ENCODE peak calls at places on chromosomes 11 and 22, in nine cellular contexts. One of them, this sample, is unnamed.
A peak's percentile ranks its signal among the peaks of the same experiment; 100 is the strongest.

GRCh38 chr11:72113170-72113808 is 794 bp upstream of the ANAPC15 start:
- DNase-seq in cardiac muscle cell: no peak
- DNase-seq in Panc1: no peak
- DNase-seq in psoas muscle: no peak
- DNase-seq in lung: no peak
- DNase-seq in adrenal gland: no peak
- DNase-seq in HepG2: no peak
- DNase-seq in CD4-positive, CD25-positive, alpha-beta regulatory T cell: no peak
- DNase-seq in CD8-positive, alpha-beta memory T cell: no peak
- DNase-seq in this sample: no peak

GRCh38 chr11:83364500-83365059 is 78.4 kb upstream of the CCDC90B start:
- DNase-seq in cardiac muscle cell: no peak
- DNase-seq in Panc1: no peak
- DNase-seq in psoas muscle: no peak
- DNase-seq in lung: no peak
- DNase-seq in adrenal gland: no peak
- DNase-seq in HepG2: no peak
- DNase-seq in CD4-positive, CD25-positive, alpha-beta regulatory T cell: no peak
- DNase-seq in CD8-positive, alpha-beta memory T cell: no peak
- DNase-seq in this sample: no peak

GRCh38 chr11:75200531-75200930 is 40.0 kb upstream of the TPBGL start:
- DNase-seq in cardiac muscle cell: no peak
- DNase-seq in Panc1: no peak
- DNase-seq in psoas muscle: no peak
- DNase-seq in lung: no peak
- DNase-seq in adrenal gland: no peak
- DNase-seq in HepG2: no peak
- DNase-seq in CD4-positive, CD25-positive, alpha-beta regulatory T cell: no peak
- DNase-seq in CD8-positive, alpha-beta memory T cell: no peak
- DNase-seq in this sample: no peak

GRCh38 chr11:100576044-100577021 is 110.8 kb upstream of the ARHGAP42 start:
- DNase-seq in cardiac muscle cell: peak; percentile 76
- DNase-seq in Panc1: peak; percentile 20
- DNase-seq in psoas muscle: no peak
- DNase-seq in lung: no peak
- DNase-seq in adrenal gland: peak; percentile 20
- DNase-seq in HepG2: peak; percentile 41
- DNase-seq in CD4-positive, CD25-positive, alpha-beta regulatory T cell: no peak
- DNase-seq in CD8-positive, alpha-beta memory T cell: no peak
- DNase-seq in this sample: no peak

GRCh38 chr11:110174645-110175310 is 81.6 kb downstream of the ZC3H12C start:
- DNase-seq in cardiac muscle cell: peak; percentile 47
- DNase-seq in Panc1: no peak
- DNase-seq in psoas muscle: no peak
- DNase-seq in lung: no peak
- DNase-seq in adrenal gland: no peak
- DNase-seq in HepG2: no peak
- DNase-seq in CD4-positive, CD25-positive, alpha-beta regulatory T cell: no peak
- DNase-seq in CD8-positive, alpha-beta memory T cell: no peak
- DNase-seq in this sample: no peak

GRCh38 chr11:44634401-44635281 is 69.2 kb downstream of the CD82 start:
- DNase-seq in cardiac muscle cell: peak; percentile 84
- DNase-seq in Panc1: no peak
- DNase-seq in psoas muscle: peak; percentile 79
- DNase-seq in lung: peak; percentile 53
- DNase-seq in adrenal gland: peak; percentile 97
- DNase-seq in HepG2: no peak
- DNase-seq in CD4-positive, CD25-positive, alpha-beta regulatory T cell: no peak
- DNase-seq in CD8-positive, alpha-beta memory T cell: no peak
- DNase-seq in this sample: peak; percentile 57

GRCh38 chr11:61695917-61696316 is 15.7 kb downstream of the DAGLA start:
- DNase-seq in cardiac muscle cell: peak; percentile 69
- DNase-seq in Panc1: no peak
- DNase-seq in psoas muscle: peak; percentile 86
- DNase-seq in lung: peak; percentile 69
- DNase-seq in adrenal gland: peak; percentile 84
- DNase-seq in HepG2: no peak
- DNase-seq in CD4-positive, CD25-positive, alpha-beta regulatory T cell: peak; percentile 79
- DNase-seq in CD8-positive, alpha-beta memory T cell: peak; percentile 93
- DNase-seq in this sample: peak; percentile 85

GRCh38 chr22:39185601-39186012 is 33.1 kb upstream of the CBX7 start:
- DNase-seq in cardiac muscle cell: peak; percentile 86
- DNase-seq in Panc1: no peak
- DNase-seq in psoas muscle: peak; percentile 71
- DNase-seq in lung: peak; percentile 48
- DNase-seq in adrenal gland: peak; percentile 49
- DNase-seq in HepG2: peak; percentile 50
- DNase-seq in CD4-positive, CD25-positive, alpha-beta regulatory T cell: no peak
- DNase-seq in CD8-positive, alpha-beta memory T cell: no peak
- DNase-seq in this sample: peak; percentile 50

GRCh38 chr11:6658647-6659046 is 3.0 kb upstream of the DCHS1 start:
- DNase-seq in cardiac muscle cell: no peak
- DNase-seq in Panc1: no peak
- DNase-seq in psoas muscle: no peak
- DNase-seq in lung: no peak
- DNase-seq in adrenal gland: no peak
- DNase-seq in HepG2: no peak
- DNase-seq in CD4-positive, CD25-positive, alpha-beta regulatory T cell: no peak
- DNase-seq in CD8-positive, alpha-beta memory T cell: no peak
- DNase-seq in this sample: no peak

GRCh38 chr11:64869571-64870175 is 8.7 kb downstream of the EHD1 start:
- DNase-seq in cardiac muscle cell: no peak
- DNase-seq in Panc1: no peak
- DNase-seq in psoas muscle: no peak
- DNase-seq in lung: no peak
- DNase-seq in adrenal gland: no peak
- DNase-seq in HepG2: peak; percentile 42
- DNase-seq in CD4-positive, CD25-positive, alpha-beta regulatory T cell: no peak
- DNase-seq in CD8-positive, alpha-beta memory T cell: no peak
- DNase-seq in this sample: no peak

GRCh38 chr11:8831861-8832260 is 79.1 kb upstream of the AKIP1 start:
- DNase-seq in cardiac muscle cell: no peak
- DNase-seq in Panc1: no peak
- DNase-seq in psoas muscle: no peak
- DNase-seq in lung: no peak
- DNase-seq in adrenal gland: no peak
- DNase-seq in HepG2: no peak
- DNase-seq in CD4-positive, CD25-positive, alpha-beta regulatory T cell: no peak
- DNase-seq in CD8-positive, alpha-beta memory T cell: no peak
- DNase-seq in this sample: no peak

GRCh38 chr11:39374963-39375698 is 2084.3 kb downstream of the LRRC4C start:
- DNase-seq in cardiac muscle cell: peak; percentile 12
- DNase-seq in Panc1: peak; percentile 8
- DNase-seq in psoas muscle: no peak
- DNase-seq in lung: no peak
- DNase-seq in adrenal gland: no peak
- DNase-seq in HepG2: peak; percentile 1
- DNase-seq in CD4-positive, CD25-positive, alpha-beta regulatory T cell: no peak
- DNase-seq in CD8-positive, alpha-beta memory T cell: no peak
- DNase-seq in this sample: no peak

GRCh38 chr11:41786087-41786486 is 326.6 kb upstream of the LRRC4C start:
- DNase-seq in cardiac muscle cell: no peak
- DNase-seq in Panc1: no peak
- DNase-seq in psoas muscle: no peak
- DNase-seq in lung: no peak
- DNase-seq in adrenal gland: no peak
- DNase-seq in HepG2: no peak
- DNase-seq in CD4-positive, CD25-positive, alpha-beta regulatory T cell: no peak
- DNase-seq in CD8-positive, alpha-beta memory T cell: no peak
- DNase-seq in this sample: no peak

GRCh38 chr11:68025047-68025446 is 5.4 kb upstream of the NDUFS8 start:
- DNase-seq in cardiac muscle cell: no peak
- DNase-seq in Panc1: no peak
- DNase-seq in psoas muscle: no peak
- DNase-seq in lung: no peak
- DNase-seq in adrenal gland: no peak
- DNase-seq in HepG2: no peak
- DNase-seq in CD4-positive, CD25-positive, alpha-beta regulatory T cell: no peak
- DNase-seq in CD8-positive, alpha-beta memory T cell: no peak
- DNase-seq in this sample: no peak

GRCh38 chr11:131530411-131530810 is 160.0 kb downstream of the NTM start:
- DNase-seq in cardiac muscle cell: no peak
- DNase-seq in Panc1: no peak
- DNase-seq in psoas muscle: no peak
- DNase-seq in lung: no peak
- DNase-seq in adrenal gland: no peak
- DNase-seq in HepG2: no peak
- DNase-seq in CD4-positive, CD25-positive, alpha-beta regulatory T cell: no peak
- DNase-seq in CD8-positive, alpha-beta memory T cell: no peak
- DNase-seq in this sample: no peak

GRCh38 chr11:74462631-74463030 is 4.7 kb downstream of the KCNE3 start:
- DNase-seq in cardiac muscle cell: no peak
- DNase-seq in Panc1: no peak
- DNase-seq in psoas muscle: no peak
- DNase-seq in lung: no peak
- DNase-seq in adrenal gland: no peak
- DNase-seq in HepG2: no peak
- DNase-seq in CD4-positive, CD25-positive, alpha-beta regulatory T cell: no peak
- DNase-seq in CD8-positive, alpha-beta memory T cell: no peak
- DNase-seq in this sample: no peak

GRCh38 chr11:85827768-85828639 is 17.1 kb upstream of the SYTL2 start:
- DNase-seq in cardiac muscle cell: peak; percentile 69
- DNase-seq in Panc1: peak; percentile 88
- DNase-seq in psoas muscle: no peak
- DNase-seq in lung: no peak
- DNase-seq in adrenal gland: no peak
- DNase-seq in HepG2: no peak
- DNase-seq in CD4-positive, CD25-positive, alpha-beta regulatory T cell: peak; percentile 59
- DNase-seq in CD8-positive, alpha-beta memory T cell: peak; percentile 62
- DNase-seq in this sample: no peak

GRCh38 chr11:71283960-71284359 is 31.6 kb upstream of the SHANK2 start:
- DNase-seq in cardiac muscle cell: no peak
- DNase-seq in Panc1: no peak
- DNase-seq in psoas muscle: no peak
- DNase-seq in lung: peak; percentile 83
- DNase-seq in adrenal gland: no peak
- DNase-seq in HepG2: peak; percentile 62
- DNase-seq in CD4-positive, CD25-positive, alpha-beta regulatory T cell: no peak
- DNase-seq in CD8-positive, alpha-beta memory T cell: no peak
- DNase-seq in this sample: peak; percentile 87

GRCh38 chr11:8558436-8558835 is 35.6 kb downstream of the STK33 start:
- DNase-seq in cardiac muscle cell: no peak
- DNase-seq in Panc1: no peak
- DNase-seq in psoas muscle: no peak
- DNase-seq in lung: no peak
- DNase-seq in adrenal gland: no peak
- DNase-seq in HepG2: no peak
- DNase-seq in CD4-positive, CD25-positive, alpha-beta regulatory T cell: no peak
- DNase-seq in CD8-positive, alpha-beta memory T cell: no peak
- DNase-seq in this sample: no peak

GRCh38 chr11:29019960-29020683 is 911.9 kb downstream of the METTL15 start:
- DNase-seq in cardiac muscle cell: peak; percentile 66
- DNase-seq in Panc1: no peak
- DNase-seq in psoas muscle: no peak
- DNase-seq in lung: no peak
- DNase-seq in adrenal gland: no peak
- DNase-seq in HepG2: no peak
- DNase-seq in CD4-positive, CD25-positive, alpha-beta regulatory T cell: no peak
- DNase-seq in CD8-positive, alpha-beta memory T cell: no peak
- DNase-seq in this sample: no peak

GRCh38 chr11:78660451-78660850 is 85.8 kb upstream of the NARS2 start:
- DNase-seq in cardiac muscle cell: no peak
- DNase-seq in Panc1: no peak
- DNase-seq in psoas muscle: no peak
- DNase-seq in lung: no peak
- DNase-seq in adrenal gland: no peak
- DNase-seq in HepG2: no peak
- DNase-seq in CD4-positive, CD25-positive, alpha-beta regulatory T cell: no peak
- DNase-seq in CD8-positive, alpha-beta memory T cell: no peak
- DNase-seq in this sample: no peak

DNA sequence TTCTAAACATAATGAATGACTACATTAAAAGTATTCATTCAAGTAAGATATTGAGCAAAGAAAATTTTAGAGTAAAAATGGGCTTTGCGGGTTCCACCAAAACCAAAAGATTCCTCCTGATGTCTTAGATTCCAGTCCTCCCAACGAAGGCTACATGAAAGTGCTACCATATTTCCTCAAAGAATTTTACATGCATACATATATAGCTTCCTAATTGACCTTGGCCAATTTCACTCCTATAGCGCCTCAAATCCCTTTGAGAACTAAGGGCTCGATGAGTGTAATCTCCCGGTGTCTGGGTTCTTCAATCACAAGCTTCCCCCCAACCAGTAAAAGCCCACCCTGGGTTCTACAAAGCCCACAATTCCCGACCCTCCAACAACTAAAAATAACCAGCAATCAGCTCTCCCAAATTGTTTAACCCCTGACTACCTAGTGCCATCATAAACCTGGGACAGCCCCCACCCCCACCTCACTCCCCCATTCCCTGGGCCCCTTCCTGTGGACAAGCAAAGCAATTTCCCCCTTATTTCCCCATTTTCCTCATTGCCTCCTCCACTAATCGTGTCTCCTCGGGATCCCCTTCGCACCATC is 1.2 kb downstream of the SIK3 start:
- DNase-seq in cardiac muscle cell: no peak
- DNase-seq in Panc1: no peak
- DNase-seq in psoas muscle: no peak
- DNase-seq in lung: no peak
- DNase-seq in adrenal gland: no peak
- DNase-seq in HepG2: no peak
- DNase-seq in CD4-positive, CD25-positive, alpha-beta regulatory T cell: no peak
- DNase-seq in CD8-positive, alpha-beta memory T cell: no peak
- DNase-seq in this sample: no peak
- H3K4me1 ChIP-seq in cardiac muscle cell: peaks cover 27% of the 10 kb centered on the region
- H3K4me1 ChIP-seq in Panc1: peaks cover 33% of the 10 kb centered on the region
- H3K4me1 ChIP-seq in psoas muscle: peaks cover 57% of the 10 kb centered on the region
- H3K4me1 ChIP-seq in lung: peaks cover 31% of the 10 kb centered on the region
- H3K4me1 ChIP-seq in adrenal gland: peaks cover 22% of the 10 kb centered on the region
- H3K4me1 ChIP-seq in HepG2: peaks cover 67% of the 10 kb centered on the region
- H3K4me1 ChIP-seq in CD4-positive, CD25-positive, alpha-beta regulatory T cell: peaks cover 49% of the 10 kb centered on the region
- H3K4me1 ChIP-seq in CD8-positive, alpha-beta memory T cell: peaks cover 56% of the 10 kb centered on the region
- H3K4me1 ChIP-seq in this sample: peaks cover 41% of the 10 kb centered on the region

GRCh38 chr22:19879996-19880785 is 25.5 kb upstream of the GNB1L start:
- DNase-seq in cardiac muscle cell: no peak
- DNase-seq in Panc1: no peak
- DNase-seq in psoas muscle: peak; percentile 10
- DNase-seq in lung: no peak
- DNase-seq in adrenal gland: no peak
- DNase-seq in HepG2: peak; percentile 12
- DNase-seq in CD4-positive, CD25-positive, alpha-beta regulatory T cell: no peak
- DNase-seq in CD8-positive, alpha-beta memory T cell: no peak
- DNase-seq in this sample: no peak
- H3K4me3 ChIP-seq in cardiac muscle cell: no peak overlapping the region
- H3K4me3 ChIP-seq in Panc1: peak overlapping the region; percentile 26
- H3K4me3 ChIP-seq in psoas muscle: no peak overlapping the region
- H3K4me3 ChIP-seq in lung: no peak overlapping the region
- H3K4me3 ChIP-seq in adrenal gland: no peak overlapping the region
- H3K4me3 ChIP-seq in HepG2: no peak overlapping the region
- H3K4me3 ChIP-seq in CD4-positive, CD25-positive, alpha-beta regulatory T cell: no peak overlapping the region
- H3K4me3 ChIP-seq in CD8-positive, alpha-beta memory T cell: no peak overlapping the region
- H3K4me3 ChIP-seq in this sample: no peak overlapping the region

GRCh38 chr22:40928657-40929056 is 22.5 kb upstream of the RBX1 start:
- DNase-seq in cardiac muscle cell: peak; percentile 42
- DNase-seq in Panc1: no peak
- DNase-seq in psoas muscle: no peak
- DNase-seq in lung: no peak
- DNase-seq in adrenal gland: no peak
- DNase-seq in HepG2: no peak
- DNase-seq in CD4-positive, CD25-positive, alpha-beta regulatory T cell: no peak
- DNase-seq in CD8-positive, alpha-beta memory T cell: no peak
- DNase-seq in this sample: no peak
- H3K36me3 ChIP-seq in cardiac muscle cell: peaks cover 21% of the 10 kb centered on the region
- H3K36me3 ChIP-seq in Panc1: peaks cover 4% of the 10 kb centered on the region
- H3K36me3 ChIP-seq in psoas muscle: no peaks in the 10 kb centered on the region
- H3K36me3 ChIP-seq in lung: peaks cover 13% of the 10 kb centered on the region
- H3K36me3 ChIP-seq in adrenal gland: no peaks in the 10 kb centered on the region
- H3K36me3 ChIP-seq in HepG2: peaks cover 5% of the 10 kb centered on the region
- H3K36me3 ChIP-seq in CD4-positive, CD25-positive, alpha-beta regulatory T cell: peaks cover 24% of the 10 kb centered on the region
- H3K36me3 ChIP-seq in CD8-positive, alpha-beta memory T cell: peaks cover 12% of the 10 kb centered on the region
- H3K36me3 ChIP-seq in this sample: no peaks in the 10 kb centered on the region

GRCh38 chr22:50306753-50307749 is at the start of gene PLXNB2:
- DNase-seq in cardiac muscle cell: peak; percentile 91
- DNase-seq in Panc1: no peak
- DNase-seq in psoas muscle: peak; percentile 87
- DNase-seq in lung: peak; percentile 80
- DNase-seq in adrenal gland: peak; percentile 89
- DNase-seq in HepG2: peak; percentile 68
- DNase-seq in CD4-positive, CD25-positive, alpha-beta regulatory T cell: no peak
- DNase-seq in CD8-positive, alpha-beta memory T cell: no peak
- DNase-seq in this sample: peak; percentile 86
- H3K4me1 ChIP-seq in cardiac muscle cell: peaks cover 52% of the 10 kb centered on the region
- H3K4me1 ChIP-seq in Panc1: peaks cover 54% of the 10 kb centered on the region
- H3K4me1 ChIP-seq in psoas muscle: peaks cover 38% of the 10 kb centered on the region
- H3K4me1 ChIP-seq in lung: peaks cover 3% of the 10 kb centered on the region
- H3K4me1 ChIP-seq in adrenal gland: peaks cover 60% of the 10 kb centered on the region
- H3K4me1 ChIP-seq in HepG2: peaks cover 82% of the 10 kb centered on the region
- H3K4me1 ChIP-seq in CD4-positive, CD25-positive, alpha-beta regulatory T cell: peaks cover 12% of the 10 kb centered on the region
- H3K4me1 ChIP-seq in CD8-positive, alpha-beta memory T cell: no peaks in the 10 kb centered on the region
- H3K4me1 ChIP-seq in this sample: peaks cover 49% of the 10 kb centered on the region

This sample was measured in Peyer's patch.